ENCODE peak calls at places on chromosomes 12 and 14, in six cellular contexts. N is ascending aorta, R is mesendoderm, K is substantia nigra, U is fibroblast of lung, P is body of pancreas. M is an unnamed sample.

GRCh38 chr12:24948816-24949722 is at the start of gene BCAT1:
- DNase-seq in N (peak), R (peak), U (peak), P (peak), K (peak), M (no peak)

GRCh38 chr14:98578204-98578603 is 693.8 kb downstream of the BCL11B start:
- DNase-seq in N (no peak), P (no peak), R (no peak), U (peak), K (no peak), M (peak)

GRCh38 chr12:119659289-119659897 is 8.5 kb upstream of the PRKAB1 start:
- DNase-seq in N (no peak), K (no peak), U (no peak), P (peak), R (no peak), M (peak)

GRCh38 chr12:52358575-52359350 is 8.5 kb downstream of the KRT85 start:
- DNase-seq in K (no peak), N (peak), P (no peak), R (peak), U (peak), M (no peak)

GRCh38 chr14:37545174-37545573 is 49.9 kb downstream of the FOXA1 start:
- DNase-seq in R (no peak), U (no peak), N (no peak), P (no peak), K (no peak), M (no peak)

GRCh38 chr12:78087363-78087675 is 256.6 kb downstream of the NAV3 start:
- DNase-seq in K (no peak), N (no peak), U (peak), P (no peak), R (no peak), M (no peak)

GRCh38 chr14:68659021-68659931 is 133.6 kb downstream of the ZFP36L1 start:
- DNase-seq in U (peak), P (no peak), N (peak), K (no peak), R (no peak), M (no peak)

GRCh38 chr14:91308337-91308736 is 63.8 kb upstream of the GPR68 start:
- DNase-seq in P (no peak), U (no peak), K (no peak), N (no peak), R (no peak), M (no peak)

GRCh38 chr12:20546267-20546666 is 148.9 kb upstream of the SLCO1C1 start:
- DNase-seq in R (no peak), U (no peak), K (no peak), P (no peak), N (no peak), M (no peak)

GRCh38 chr12:124556896-124557501 is 10.4 kb downstream of the NCOR2 start:
- DNase-seq in N (no peak), K (no peak), U (no peak), P (no peak), R (no peak), M (no peak)

GRCh38 chr12:112549031-112549430 is 130.3 kb downstream of the PTPN11 start:
- DNase-seq in P (no peak), U (no peak), R (no peak), N (no peak), K (no peak), M (no peak)

GRCh38 chr14:89015016-89015415 is 190.6 kb downstream of the TTC8 start:
- DNase-seq in N (no peak), P (no peak), U (no peak), K (no peak), R (no peak), M (no peak)

GRCh38 chr12:110531741-110532333 is 29.7 kb downstream of the RAD9B start:
- DNase-seq in R (no peak), U (peak), P (no peak), N (no peak), K (no peak), M (no peak)

GRCh38 chr14:102690509-102691286 is 86.6 kb upstream of the TRAF3 start:
- DNase-seq in N (no peak), R (no peak), K (no peak), U (no peak), P (peak), M (no peak)

GRCh38 chr12:1519642-1520041 is 74.7 kb downstream of the FBXL14 start:
- DNase-seq in N (no peak), U (peak), P (no peak), R (no peak), K (no peak), M (no peak)

GRCh38 chr12:64566882-64567517 is 43.3 kb upstream of the RASSF3 start:
- DNase-seq in R (peak), P (no peak), U (no peak), K (no peak), N (no peak), M (no peak)

GRCh38 chr12:125081427-125081826 is 16.2 kb downstream of the AACS start:
- DNase-seq in U (no peak), R (no peak), K (no peak), N (no peak), P (peak), M (no peak)

GRCh38 chr12:55624056-55624455 is 12.6 kb upstream of the OR10P1 start:
- DNase-seq in U (no peak), R (no peak), K (no peak), P (no peak), N (no peak), M (peak)

GRCh38 chr12:24845615-24846014 is 103.3 kb downstream of the BCAT1 start:
- DNase-seq in R (no peak), P (no peak), N (no peak), K (no peak), U (no peak), M (no peak)

GRCh38 chr12:14770495-14771313 is 32.6 kb downstream of the WBP11 start:
- DNase-seq in N (peak), U (peak), R (peak), P (peak), K (peak), M (peak)

GRCh38 chr14:21999400-21999799 is 325.8 kb upstream of the OR4E1 start:
- DNase-seq in R (no peak), U (no peak), N (no peak), P (no peak), K (no peak), M (no peak)

GRCh38 chr14:76958975-76959710 is 69.4 kb downstream of the IRF2BPL start:
- DNase-seq in U (peak), P (no peak), R (no peak), K (no peak), N (peak), M (peak)

GRCh38 chr12:118334241-118334640 is 38.5 kb downstream of the TAOK3 start:
- DNase-seq in U (no peak), R (no peak), P (no peak), N (no peak), K (no peak), M (no peak)

GRCh38 chr14:52051251-52051650 is 17.6 kb downstream of the NID2 start:
- DNase-seq in U (no peak), K (no peak), N (no peak), P (no peak), R (no peak), M (no peak)

GRCh38 chr14:89540009-89540829 is 123.2 kb upstream of the FOXN3 start:
- DNase-seq in R (no peak), P (peak), U (peak), K (no peak), N (no peak), M (no peak)

GRCh38 chr12:34119366-34119765 is 97.1 kb downstream of the ALG10 start:
- DNase-seq in R (no peak), P (no peak), U (no peak), K (no peak), N (no peak), M (no peak)

GRCh38 chr12:130878193-130879185 is 6.6 kb downstream of the RAN start:
- DNase-seq in U (no peak), P (no peak), K (no peak), R (no peak), N (no peak), M (no peak)

GRCh38 chr14:105857223-105857815 is 330.9 kb downstream of the TMEM121 start:
- DNase-seq in U (no peak), N (no peak), K (no peak), P (peak), R (no peak), M (no peak)

GRCh38 chr12:76083246-76083735 is 1.2 kb downstream of the NAP1L1 start:
- DNase-seq in K (no peak), U (no peak), P (no peak), R (no peak), N (no peak), M (no peak)

GRCh38 chr14:52902971-52903385 is 47.9 kb downstream of the FERMT2 start:
- DNase-seq in P (no peak), K (no peak), U (peak), R (peak), N (no peak), M (no peak)

GRCh38 chr12:124027753-124028559 is 54.9 kb downstream of the ZNF664 start:
- DNase-seq in N (no peak), K (no peak), P (no peak), R (no peak), U (no peak), M (no peak)

GRCh38 chr12:27595231-27595642 is 71.2 kb downstream of the PPFIBP1 start:
- DNase-seq in U (peak), R (peak), P (peak), K (no peak), N (peak), M (no peak)

GRCh38 chr14:79986251-79986650 is 225.1 kb downstream of the DIO2 start:
- DNase-seq in P (no peak), R (no peak), K (no peak), N (no peak), U (no peak), M (no peak)

GRCh38 chr12:92574046-92574783 is 128.6 kb upstream of the PLEKHG7 start:
- DNase-seq in U (peak), K (no peak), R (peak), P (peak), N (no peak), M (no peak)

GRCh38 chr14:99745307-99745951 is 47.8 kb upstream of the EML1 start:
- DNase-seq in K (no peak), R (no peak), N (no peak), P (no peak), U (peak), M (no peak)

GRCh38 chr14:99819514-99819913 is 26.3 kb downstream of the EML1 start:
- DNase-seq in N (no peak), U (no peak), K (no peak), R (peak), P (no peak), M (no peak)

GRCh38 chr12:57157588-57158173 is 10.3 kb upstream of the LRP1-AS start:
- DNase-seq in R (no peak), K (no peak), U (no peak), N (no peak), P (no peak), M (no peak)

GRCh38 chr14:50380455-50380854 is 16.2 kb downstream of the CDKL1 start:
- DNase-seq in R (no peak), K (no peak), N (no peak), P (no peak), U (no peak), M (no peak)

DNA sequence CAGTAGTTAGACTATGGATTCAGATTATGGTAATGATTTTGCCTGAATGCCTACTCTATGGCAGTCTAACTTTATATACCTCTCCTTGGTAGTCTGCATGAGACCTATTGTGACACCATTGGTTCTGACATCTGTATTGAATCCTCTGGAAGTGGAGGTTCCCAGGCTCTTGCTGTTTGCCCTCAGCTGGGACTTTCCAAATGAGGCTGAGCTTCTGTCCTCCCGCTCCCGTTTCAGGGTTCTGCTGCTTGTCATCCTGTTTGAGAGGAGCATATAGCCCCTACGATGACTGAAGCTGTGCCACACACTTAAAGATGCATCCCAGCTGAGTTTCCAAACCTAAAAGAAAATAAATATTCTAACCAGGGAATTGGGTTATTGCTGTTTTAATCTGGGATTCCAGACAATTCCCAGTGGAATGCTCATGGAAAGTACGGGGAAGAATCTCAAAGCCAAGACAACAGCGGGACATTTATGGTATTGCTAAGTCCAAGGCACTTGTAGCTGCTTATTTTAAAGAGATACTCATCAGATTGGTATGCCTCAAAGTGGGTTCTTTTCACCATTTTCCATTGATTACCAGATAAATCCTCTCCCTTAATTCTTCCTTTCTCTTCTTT is 105.9 kb downstream of the ETV6 start:
- DNase-seq in P (no peak), R (no peak), U (peak), N (no peak), K (no peak), M (no peak)
- H3K27ac ChIP-seq in P (no peak), R (no peak), U (no peak), N (peak), K (no peak), M (no peak)

DNA sequence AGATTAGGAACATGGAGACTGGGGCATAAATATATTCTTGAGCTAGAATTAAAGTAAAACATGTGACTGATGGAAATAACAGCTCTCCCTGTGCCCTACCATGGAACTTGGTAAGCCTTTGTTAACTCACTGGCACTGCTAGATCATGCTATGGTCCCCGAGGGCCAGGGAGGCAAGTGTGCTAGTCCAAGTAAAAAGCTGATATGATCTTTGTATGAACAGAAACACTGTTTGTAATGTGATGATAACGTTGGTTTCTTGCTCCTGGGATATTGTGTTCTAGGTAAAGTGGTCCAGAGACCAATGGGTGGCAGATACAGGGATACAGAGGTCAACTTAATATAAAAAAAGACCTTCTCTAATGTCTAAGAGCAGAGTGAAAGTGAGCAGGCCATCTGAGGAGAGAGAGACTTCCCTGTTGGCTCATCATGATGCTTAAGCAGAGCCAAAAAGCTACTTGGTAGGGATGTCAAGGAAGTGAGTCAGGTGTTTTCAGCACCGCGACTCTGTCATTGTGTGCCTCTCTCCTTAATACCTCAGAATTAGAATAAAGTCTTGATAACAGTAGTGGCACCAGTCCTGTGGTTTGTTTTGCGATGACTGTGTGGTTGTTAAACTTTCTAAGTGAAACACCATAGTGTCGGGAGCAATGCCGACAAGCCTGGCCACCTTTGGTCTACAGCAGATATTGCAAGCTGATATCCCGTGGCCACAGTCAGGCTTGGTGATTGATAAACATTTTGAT is 27.7 kb downstream of the BICD1 start:
- DNase-seq in P (no peak), K (no peak), U (peak), R (no peak), N (no peak), M (no peak)
- H3K27ac ChIP-seq in P (no peak), K (peak), U (peak), R (no peak), N (peak), M (no peak)

DNA sequence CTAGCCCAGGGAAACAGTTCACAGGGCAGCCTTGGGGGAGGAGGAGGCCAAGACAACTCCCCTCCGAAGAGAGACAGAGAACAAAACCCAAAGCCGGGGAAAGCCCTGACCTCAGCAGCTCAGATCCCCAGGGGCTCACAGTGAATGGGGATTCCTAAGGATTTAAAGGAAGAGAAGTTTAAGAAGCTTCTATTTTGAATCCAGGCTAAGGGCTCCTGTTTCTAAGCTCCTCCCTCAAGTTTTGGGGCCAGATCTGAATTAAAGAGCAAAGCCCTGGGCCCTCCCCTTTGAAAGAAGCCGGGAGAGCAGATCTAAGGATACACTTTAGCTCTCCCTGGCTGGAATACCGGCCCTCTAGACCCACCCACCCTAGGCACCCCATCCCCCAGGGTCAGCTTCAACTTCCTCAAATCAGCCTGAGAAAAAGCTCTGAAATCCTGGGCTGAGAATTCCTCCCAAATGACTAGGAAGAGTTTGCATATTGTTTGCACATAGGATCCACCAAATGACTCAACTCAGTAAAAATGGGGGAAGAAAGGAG is 3.9 kb downstream of the KDM2B start:
- DNase-seq in U (peak), P (no peak), R (peak), N (no peak), K (no peak), M (peak)
- H3K27ac ChIP-seq in U (peak), P (peak), R (peak), N (peak), K (peak), M (peak)

GRCh38 chr12:53505555-53506449 is 1.5 kb downstream of the NPFF start:
- DNase-seq in R (no peak), K (no peak), N (peak), P (no peak), U (peak), M (no peak)

GRCh38 chr12:53505086-53505485 is 2.2 kb downstream of the NPFF start:
- DNase-seq in N (peak), P (no peak), R (no peak), U (peak), K (no peak), M (no peak)

GRCh38 chr12:53504004-53504920 is 3.0 kb downstream of the NPFF start:
- DNase-seq in K (no peak), N (peak), U (no peak), R (no peak), P (no peak), M (no peak)

GRCh38 chr12:53506881-53507719 is at the start of gene NPFF:
- DNase-seq in K (no peak), U (no peak), R (no peak), N (no peak), P (no peak), M (no peak)

GRCh38 chr12:53506450-53506785 is 866 bp downstream of the NPFF start:
- DNase-seq in K (no peak), U (no peak), P (no peak), R (no peak), N (no peak), M (no peak)
- H3K27ac ChIP-seq in K (no peak), U (peak), P (no peak), R (no peak), N (peak), M (peak)

DNA sequence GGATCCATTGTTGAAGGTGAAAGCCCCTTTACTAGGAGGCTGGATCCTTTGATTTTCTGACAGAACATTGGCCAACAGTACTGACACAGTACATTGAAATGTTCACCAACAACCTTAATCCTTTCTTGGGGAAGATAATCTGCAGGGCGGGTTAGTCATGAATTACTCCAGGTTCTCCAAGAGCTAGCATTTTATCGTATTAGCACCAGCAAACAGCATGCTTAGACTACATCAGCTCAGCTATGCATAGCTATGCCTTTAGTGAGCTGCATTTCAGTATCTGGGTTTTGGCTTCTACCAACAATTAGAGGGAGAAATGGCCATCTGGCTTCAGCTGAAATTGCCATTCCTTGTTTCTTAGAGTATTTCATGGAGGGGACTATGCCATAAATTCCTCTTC is 33.8 kb downstream of the SAMD4A start:
- DNase-seq in P (no peak), K (no peak), U (peak), N (no peak), R (no peak), M (no peak)
- H3K27ac ChIP-seq in P (no peak), K (no peak), U (no peak), N (no peak), R (no peak), M (no peak)